ENCODE peak calls at places on chromosomes 6 and 20, in four cellular contexts. P is HepG2, W is GM12878, C is K562. T is an unnamed sample.

GRCh38 chr20:46681032-46681854 is 8.0 kb downstream of the TP53RK start:
- DNase-seq in P (peak; percentile 82), W (peak; percentile 27), C (peak; percentile 62), T (no peak)

GRCh38 chr6:104943781-104944180 is 13.1 kb upstream of the LIN28B start:
- DNase-seq in P (no peak), W (no peak), C (peak; percentile 31), T (no peak)

GRCh38 chr6:82182756-82183155 is 64.8 kb downstream of the IBTK start:
- DNase-seq in P (no peak), W (no peak), C (no peak), T (no peak)

GRCh38 chr20:46371656-46372055 is 34.8 kb downstream of the ELMO2 start:
- DNase-seq in P (no peak), W (no peak), C (no peak), T (no peak)

GRCh38 chr6:97919631-97920030 is 636.6 kb upstream of the MMS22L start:
- DNase-seq in P (no peak), W (no peak), C (no peak), T (no peak)

GRCh38 chr20:2745936-2746635 is 53.5 kb downstream of the EBF4 start:
- DNase-seq in P (no peak), W (no peak), C (no peak), T (no peak)

GRCh38 chr20:58233881-58234528 is 5.6 kb upstream of the ANKRD60 start:
- DNase-seq in P (peak; percentile 34), W (no peak), C (peak; percentile 81), T (no peak)

GRCh38 chr20:57661201-57662027 is 41.2 kb upstream of the ZBP1 start:
- DNase-seq in P (no peak), W (no peak), C (no peak), T (no peak)

GRCh38 chr20:2022163-2022562 is 28.3 kb upstream of the PDYN start:
- DNase-seq in P (no peak), W (no peak), C (no peak), T (no peak)

GRCh38 chr6:148693882-148694484 is 52.8 kb upstream of the UST start:
- DNase-seq in P (no peak), W (no peak), C (no peak), T (no peak)

GRCh38 chr6:155324993-155325392 is 10.7 kb upstream of the TFB1M start:
- DNase-seq in P (no peak), W (no peak), C (no peak), T (no peak)
- H3K4me1 ChIP-seq in P (peaks cover 56% of the 10 kb centered on the region), W (no peaks in the 10 kb centered on the region), C (no peaks in the 10 kb centered on the region), T (no peaks in the 10 kb centered on the region)

DNA sequence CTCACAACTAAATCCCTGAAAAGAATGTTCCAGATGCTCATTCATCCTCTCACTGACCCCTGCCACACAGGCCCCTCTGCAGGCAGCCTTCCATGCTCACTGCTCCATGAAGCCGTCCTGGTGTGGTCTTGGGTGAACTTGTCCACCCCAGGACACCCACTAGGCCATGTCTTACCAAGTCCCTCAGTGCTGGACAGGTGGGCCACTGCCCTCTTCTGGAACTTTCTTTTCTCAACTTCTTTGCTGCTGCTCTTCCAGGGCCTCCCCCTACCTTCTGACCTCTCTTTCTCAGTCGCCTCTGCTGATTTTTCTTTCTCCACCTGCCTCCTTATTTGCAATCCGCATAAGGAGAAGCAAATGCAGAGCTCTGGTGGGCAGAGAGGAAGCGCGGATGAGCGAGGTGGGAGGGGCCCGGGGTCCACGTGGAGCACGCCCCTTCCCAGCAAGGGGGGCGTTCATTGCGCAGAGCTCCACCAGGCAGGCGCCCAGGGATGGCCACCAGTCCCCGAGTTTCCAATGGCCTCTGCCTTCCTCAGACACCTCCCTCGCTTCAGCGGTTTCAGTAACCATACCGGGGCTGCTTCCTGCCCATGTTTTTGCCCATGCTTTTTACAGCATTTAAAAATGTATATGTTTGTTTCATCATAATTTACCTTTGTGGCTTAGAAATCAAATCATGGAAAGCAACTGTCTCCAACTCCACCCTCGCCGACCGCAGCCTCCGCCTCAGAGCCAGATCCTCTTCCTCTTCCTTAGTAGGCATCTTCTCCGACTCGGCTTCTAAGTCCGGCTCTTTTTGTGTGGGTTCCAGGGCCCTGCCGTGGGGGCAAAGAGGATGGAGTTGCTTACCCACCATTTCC is 129.6 kb downstream of the ZDHHC14 start:
- DNase-seq in P (no peak), W (no peak), C (no peak), T (no peak)
- TF ChIP-seq CBX5 in P (no peak), W (no peak), C (no peak), T (no peak)

GRCh38 chr6:41970436-41970846 is 28.8 kb upstream of the CCND3 start:
- DNase-seq in P (no peak), W (no peak), C (no peak), T (no peak)

GRCh38 chr6:41974281-41974825 is 32.7 kb upstream of the CCND3 start:
- DNase-seq in P (no peak), W (no peak), C (no peak), T (no peak)

GRCh38 chr6:41976794-41977484 is 35.3 kb upstream of the CCND3 start:
- DNase-seq in P (peak; percentile 34), W (no peak), C (no peak), T (no peak)

DNA sequence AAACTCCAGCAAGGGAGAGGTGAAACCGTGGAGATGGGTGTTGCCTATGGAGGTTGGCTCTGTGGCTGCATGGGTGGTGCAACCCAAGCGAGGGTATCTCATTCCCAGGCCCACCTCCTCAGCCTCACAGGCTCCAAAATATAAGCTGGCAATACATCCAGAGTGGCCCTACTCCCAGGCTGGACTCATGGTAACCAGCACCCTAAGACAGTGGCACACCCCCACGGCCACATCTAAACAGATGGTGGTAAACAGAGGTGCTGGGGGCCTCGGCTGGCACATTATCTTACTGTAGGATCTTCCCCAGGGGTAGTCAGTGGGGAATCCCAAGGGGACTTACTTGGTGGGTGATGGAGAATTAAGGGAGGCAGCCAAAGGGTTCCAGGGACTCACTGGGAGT is 33.7 kb upstream of the CCND3 start:
- DNase-seq in P (no peak), W (no peak), C (no peak), T (no peak)
- H3K4me1 ChIP-seq in P (no peaks in the 10 kb centered on the region), W (peaks cover 4% of the 10 kb centered on the region), C (peaks cover 13% of the 10 kb centered on the region), T (peaks cover 3% of the 10 kb centered on the region)

GRCh38 chr20:53813728-53814459 is 220.3 kb upstream of the ZNF217 start:
- DNase-seq in P (no peak), W (no peak), C (no peak), T (no peak)
- TF ChIP-seq CBX5 in P (no peak), W (no peak), C (no peak), T (no peak)

GRCh38 chr20:37727957-37728634 is 34.3 kb downstream of the CTNNBL1 start:
- DNase-seq in P (no peak), W (no peak), C (no peak), T (no peak)
- H3K4me1 ChIP-seq in P (peaks cover 54% of the 10 kb centered on the region), W (no peaks in the 10 kb centered on the region), C (no peaks in the 10 kb centered on the region), T (peaks cover 7% of the 10 kb centered on the region)

GRCh38 chr20:35329435-35330139 is 37.4 kb upstream of the FAM83C start:
- DNase-seq in P (peak; percentile 75), W (no peak), C (peak; percentile 78), T (peak; percentile 89)
- TF ChIP-seq CBX5 in P (no peak), W (no peak), C (no peak), T (no peak)

GRCh38 chr20:51462566-51463276 is 79.8 kb downstream of the NFATC2 start:
- DNase-seq in P (no peak), W (no peak), C (no peak), T (no peak)
- H3K4me1 ChIP-seq in P (no peaks in the 10 kb centered on the region), W (peaks cover 16% of the 10 kb centered on the region), C (no peaks in the 10 kb centered on the region), T (no peaks in the 10 kb centered on the region)

GRCh38 chr20:15895126-15895525 is 678.1 kb downstream of the KIF16B start:
- DNase-seq in P (no peak), W (no peak), C (no peak), T (no peak)

GRCh38 chr20:15902493-15902892 is 670.8 kb downstream of the KIF16B start:
- DNase-seq in P (no peak), W (no peak), C (peak; percentile 5), T (peak; percentile 59)

GRCh38 chr20:15895560-15896084 is 677.6 kb downstream of the KIF16B start:
- DNase-seq in P (no peak), W (peak; percentile 48), C (no peak), T (no peak)

GRCh38 chr20:15900443-15900842 is 672.8 kb downstream of the KIF16B start:
- DNase-seq in P (no peak), W (no peak), C (no peak), T (no peak)

GRCh38 chr20:15899972-15900371 is 673.3 kb downstream of the KIF16B start:
- DNase-seq in P (no peak), W (no peak), C (no peak), T (no peak)
- TF ChIP-seq CBX5 in P (no peak), W (no peak), C (no peak), T (no peak)